ENCODE peak calls at places on chromosomes 12 and 14, in four cellular contexts. W, C, Z and S are unnamed samples.

GRCh38 chr14:99537399-99537798 is 56.2 kb downstream of the CCNK start:
- DNase-seq in W (no peak), C (no peak), Z (no peak), S (no peak)

GRCh38 chr14:46580941-46581671 is 70.5 kb downstream of the RPL10L start:
- DNase-seq in W (no peak), C (no peak), Z (no peak), S (no peak)

GRCh38 chr12:122116707-122117535 is 38.4 kb downstream of the MLXIP start:
- DNase-seq in W (no peak), C (no peak), Z (peak), S (no peak)

GRCh38 chr12:118292836-118293235 is 79.9 kb downstream of the TAOK3 start:
- DNase-seq in W (no peak), C (no peak), Z (no peak), S (no peak)

GRCh38 chr12:93785262-93786010 is 108.3 kb downstream of the CRADD start:
- DNase-seq in W (no peak), C (peak), Z (no peak), S (peak)

GRCh38 chr12:76399040-76399439 is 50.8 kb upstream of the BBS10 start:
- DNase-seq in W (no peak), C (no peak), Z (no peak), S (no peak)

GRCh38 chr12:75876843-75877587 is 154.6 kb downstream of the PHLDA1 start:
- DNase-seq in W (no peak), C (no peak), Z (no peak), S (no peak)

GRCh38 chr12:64019654-64020053 is 175.2 kb downstream of the SRGAP1 start:
- DNase-seq in W (no peak), C (no peak), Z (no peak), S (no peak)

GRCh38 chr12:98475565-98475908 is 39.9 kb upstream of the TMPO start:
- DNase-seq in W (no peak), C (no peak), Z (no peak), S (no peak)

GRCh38 chr12:75289678-75290200 is 40.4 kb downstream of the CAPS2 start:
- DNase-seq in W (no peak), C (no peak), Z (no peak), S (no peak)

GRCh38 chr12:118357327-118358007 is 15.2 kb downstream of the TAOK3 start:
- DNase-seq in W (no peak), C (no peak), Z (no peak), S (no peak)

GRCh38 chr12:108484431-108484830 is 30.6 kb upstream of the FICD start:
- DNase-seq in W (no peak), C (no peak), Z (no peak), S (no peak)

GRCh38 chr12:13887774-13888388 is 93.5 kb downstream of the GRIN2B start:
- DNase-seq in W (no peak), C (no peak), Z (no peak), S (no peak)

GRCh38 chr14:88492272-88493089 is 62.3 kb downstream of the PTPN21 start:
- DNase-seq in W (peak), C (peak), Z (no peak), S (peak)

GRCh38 chr14:103104654-103105511 is 10.4 kb downstream of the EXOC3L4 start:
- DNase-seq in W (peak), C (peak), Z (peak), S (peak)

GRCh38 chr14:91429385-91429784 is 11.8 kb upstream of the CCDC88C start:
- DNase-seq in W (no peak), C (no peak), Z (no peak), S (no peak)

GRCh38 chr14:61003571-61003970 is 22.5 kb downstream of the SLC38A6 start:
- DNase-seq in W (no peak), C (no peak), Z (no peak), S (no peak)

GRCh38 chr14:64303471-64303917 is 9.3 kb upstream of the ESR2 start:
- DNase-seq in W (no peak), C (peak), Z (no peak), S (no peak)

GRCh38 chr14:90303382-90303943 is 28.3 kb downstream of the NRDE2 start:
- DNase-seq in W (no peak), C (no peak), Z (no peak), S (no peak)

GRCh38 chr14:99986416-99986815 is 78.8 kb upstream of the EVL start:
- DNase-seq in W (no peak), C (no peak), Z (no peak), S (no peak)

GRCh38 chr12:8667280-8667679 is 4.7 kb upstream of the MFAP5 start:
- DNase-seq in W (no peak), C (no peak), Z (no peak), S (no peak)

GRCh38 chr14:103697601-103698379 is 17.5 kb downstream of the XRCC3 start:
- DNase-seq in W (no peak), C (no peak), Z (no peak), S (no peak)

GRCh38 chr14:47917344-47917954 is 242.0 kb upstream of the MDGA2 start:
- DNase-seq in W (no peak), C (no peak), Z (no peak), S (no peak)

GRCh38 chr14:92362781-92363235 is 39.8 kb downstream of the SLC24A4 start:
- DNase-seq in W (no peak), C (peak), Z (no peak), S (no peak)